ENCODE peak calls at places on chromosomes 5 and 9, in seven cellular contexts. Y is upper lobe of right lung, T is esophagus squamous epithelium, O is adrenal gland, A is psoas muscle, B is GM23338, U is BE2C. H is an unnamed sample. For H3K4me1, the result is how much of the 10 kb centered on the place peaks cover.

GRCh38 chr5:135483254-135483653 is 31.1 kb upstream of the TIFAB start:
- DNase-seq in O (no peak), Y (no peak), A (no peak), U (no peak), B (no peak), T (no peak), H (no peak)

GRCh38 chr5:17374973-17375844 is 122.8 kb upstream of the TAF11L2 start:
- DNase-seq in Y (no peak), A (no peak), O (no peak), U (peak), T (no peak), B (peak), H (no peak)

GRCh38 chr9:121619566-121619965 is 31.9 kb upstream of the DAB2IP start:
- DNase-seq in U (no peak), O (no peak), B (no peak), T (no peak), Y (no peak), A (no peak), H (no peak)

GRCh38 chr5:122311888-122312669 is at the start of gene SNCAIP:
- DNase-seq in T (no peak), B (peak), Y (peak), A (peak), O (peak), U (peak), H (peak)

GRCh38 chr9:642014-642413 is 199.5 kb upstream of the DMRT1 start:
- DNase-seq in T (no peak), O (no peak), A (no peak), U (no peak), B (no peak), Y (no peak), H (no peak)

GRCh38 chr5:167412506-167412905 is 878.9 kb upstream of the WWC1 start:
- DNase-seq in O (no peak), U (no peak), T (no peak), Y (no peak), B (no peak), A (no peak), H (no peak)

GRCh38 chr5:94432499-94432898 is 185.9 kb downstream of the KIAA0825 start:
- DNase-seq in U (no peak), O (peak), B (no peak), Y (no peak), A (no peak), T (no peak), H (no peak)

GRCh38 chr5:10059611-10060379 is 189.9 kb downstream of the ATPSCKMT start:
- DNase-seq in U (no peak), Y (no peak), B (peak), O (no peak), T (no peak), A (no peak), H (no peak)

GRCh38 chr9:85541876-85542275 is 199.9 kb downstream of the AGTPBP1 start:
- DNase-seq in U (no peak), O (no peak), T (no peak), Y (no peak), A (no peak), B (peak), H (no peak)

GRCh38 chr5:55036477-55036876 is 12.4 kb downstream of the GZMK start:
- DNase-seq in B (no peak), U (no peak), O (no peak), A (no peak), T (no peak), Y (no peak), H (no peak)

GRCh38 chr5:136279314-136279713 is 86.0 kb downstream of the TRPC7 start:
- DNase-seq in A (no peak), U (no peak), Y (no peak), T (no peak), B (no peak), O (no peak), H (no peak)

GRCh38 chr5:137733922-137734695 is 1.8 kb downstream of the KLHL3 start:
- DNase-seq in B (peak), T (no peak), Y (no peak), O (no peak), A (no peak), U (no peak), H (no peak)

GRCh38 chr9:120526493-120526892 is 53.5 kb downstream of the CDK5RAP2 start:
- DNase-seq in O (no peak), B (no peak), Y (no peak), U (no peak), T (no peak), A (no peak), H (no peak)

GRCh38 chr5:63820557-63820956 is 141.7 kb downstream of the HTR1A start:
- DNase-seq in A (no peak), O (no peak), B (no peak), T (no peak), Y (no peak), U (no peak), H (no peak)

GRCh38 chr5:149666212-149666852 is 63.8 kb upstream of the PPARGC1B start:
- DNase-seq in T (no peak), U (no peak), Y (peak), B (no peak), A (no peak), O (peak), H (no peak)

GRCh38 chr5:62460578-62460983 is 48.0 kb downstream of the IPO11 start:
- DNase-seq in A (no peak), O (peak), Y (no peak), T (no peak), B (peak), U (no peak), H (no peak)

GRCh38 chr9:16611969-16612368 is 258.5 kb downstream of the BNC2 start:
- DNase-seq in B (no peak), T (no peak), U (no peak), Y (no peak), A (no peak), O (no peak), H (no peak)

GRCh38 chr5:36150676-36151433 is 832 bp downstream of the LMBRD2 start:
- DNase-seq in Y (no peak), T (no peak), U (peak), B (peak), A (peak), O (peak), H (peak)
- TF ChIP-seq CTCF in Y (no peak), T (no peak), U (no peak), B (no peak), A (no peak), O (no peak), H (no peak)

GRCh38 chr9:109166171-109166770 is 778 bp downstream of the FRRS1L start:
- DNase-seq in T (no peak), B (peak), A (no peak), U (no peak), Y (no peak), O (no peak), H (no peak)
- H3K4me1 ChIP-seq in T (under half), B (under half), A (under half), U (under half), Y (under half), O (under half), H (under half)

DNA sequence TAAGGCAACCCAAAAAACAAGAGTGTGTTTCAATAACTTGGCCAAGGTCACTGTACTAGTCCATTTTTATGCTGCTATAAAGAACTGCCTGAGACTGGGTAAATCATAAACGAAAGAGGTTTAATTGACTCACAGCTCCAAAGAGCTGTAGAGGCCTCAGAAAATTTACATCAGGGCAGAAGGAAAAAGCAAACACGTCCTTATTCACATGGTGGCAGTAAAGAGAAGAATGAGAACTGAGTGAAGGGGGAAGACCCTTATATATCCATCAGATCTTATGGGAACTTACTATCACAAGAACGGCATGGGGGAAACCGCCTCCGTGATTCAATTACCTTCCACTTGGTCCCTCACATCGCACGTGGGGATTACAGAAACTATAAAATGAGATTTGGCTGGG is 64.3 kb upstream of the CAMK4 start:
- DNase-seq in A (no peak), Y (no peak), U (peak), T (no peak), B (peak), O (no peak), H (no peak)
- TF ChIP-seq CTCF in A (no peak), Y (no peak), U (peak), T (no peak), B (peak), O (no peak), H (no peak)

GRCh38 chr5:158922816-158923215 is 176.9 kb downstream of the EBF1 start:
- DNase-seq in O (no peak), A (no peak), Y (no peak), U (no peak), B (no peak), T (no peak), H (no peak)

GRCh38 chr5:158922263-158922592 is 177.5 kb downstream of the EBF1 start:
- DNase-seq in Y (no peak), T (no peak), U (no peak), A (no peak), B (no peak), O (no peak), H (no peak)

GRCh38 chr5:158925314-158925713 is 174.4 kb downstream of the EBF1 start:
- DNase-seq in Y (no peak), B (no peak), O (no peak), T (no peak), U (no peak), A (no peak), H (no peak)

GRCh38 chr5:158921441-158922262 is 178.1 kb downstream of the EBF1 start:
- DNase-seq in O (no peak), B (no peak), A (no peak), T (no peak), Y (no peak), U (no peak), H (no peak)

DNA sequence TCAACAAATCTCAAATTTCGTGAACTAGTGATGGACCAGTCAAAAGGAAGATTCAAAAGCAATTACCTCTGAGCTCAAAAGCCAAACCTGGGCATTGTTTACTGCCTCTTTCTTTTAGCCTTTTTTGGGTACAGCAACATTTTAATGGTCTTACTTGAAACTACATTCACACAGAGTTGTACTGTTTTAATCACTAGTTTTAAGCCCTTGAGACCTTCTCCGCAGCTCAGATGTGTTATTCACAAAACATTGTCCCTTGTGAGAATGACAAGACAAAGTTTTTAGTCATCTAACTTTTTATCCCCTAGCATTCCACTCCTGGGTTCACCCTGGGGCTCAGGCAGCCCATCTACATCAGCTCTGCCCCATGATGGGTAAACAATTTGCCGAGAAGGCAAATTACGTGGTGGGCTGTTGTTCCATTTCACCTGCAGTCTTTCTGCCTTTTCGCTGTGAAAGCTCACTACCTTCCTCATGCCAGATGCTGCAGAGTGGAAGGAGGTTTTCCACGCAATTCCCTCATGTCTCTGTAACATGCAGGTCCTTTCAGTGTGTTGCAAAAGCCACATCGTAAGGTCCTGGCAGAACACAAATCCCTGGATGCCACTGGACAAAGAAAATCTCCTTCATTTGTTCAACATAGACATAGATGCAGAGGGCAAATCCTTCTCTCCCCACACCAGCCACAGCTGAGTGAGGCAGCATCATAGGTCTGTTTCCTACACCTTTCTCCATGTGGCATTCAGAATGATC is 175.7 kb downstream of the EBF1 start:
- DNase-seq in Y (no peak), U (no peak), T (no peak), A (no peak), O (no peak), B (peak), H (no peak)
- H3K4me1 ChIP-seq in Y (under half), U (under half), T (under half), A (under half), O (under half), B (under half), H (under half)